ENCODE peak calls at places on chromosomes 11 and 22, in ten cellular contexts. J is left lung, U is H1, P is HCT116, I is psoas muscle, N is neural progenitor cell, K is neuronal stem cell, V is esophagus squamous epithelium, H is GM23248, A is fibroblast of lung. C is an unnamed sample.
A peak's percentile ranks its signal among the peaks of the same experiment; 100 is the strongest.

GRCh38 chr11:128359515-128359914 is 227.8 kb downstream of the ETS1 start:
- DNase-seq in J (no peak), U (no peak), P (no peak), I (no peak), N (no peak), K (no peak), V (no peak), H (peak; percentile 48), A (peak; percentile 50), C (no peak)

GRCh38 chr11:104846216-104846615 is 52.0 kb downstream of the CASP12 start:
- DNase-seq in J (no peak), U (no peak), P (no peak), I (no peak), N (no peak), K (no peak), V (no peak), H (no peak), A (no peak), C (no peak)

GRCh38 chr11:69662806-69663205 is 12.3 kb downstream of the LTO1 start:
- DNase-seq in J (no peak), U (no peak), P (no peak), I (no peak), N (no peak), K (no peak), V (no peak), H (no peak), A (no peak), C (peak; percentile 49)

GRCh38 chr22:17243524-17243923 is 24.3 kb upstream of the ADA2 start:
- DNase-seq in J (peak; percentile 61), U (no peak), P (no peak), I (peak; percentile 17), N (no peak), K (no peak), V (no peak), H (peak; percentile 54), A (no peak), C (no peak)

GRCh38 chr11:2739531-2740274 is 39.9 kb upstream of the KCNQ1OT1 start:
- DNase-seq in J (no peak), U (no peak), P (no peak), I (peak; percentile 9), N (no peak), K (no peak), V (no peak), H (no peak), A (no peak), C (peak; percentile 15)

GRCh38 chr22:36277482-36278291 is 24.8 kb downstream of the APOL1 start:
- DNase-seq in J (no peak), U (peak; percentile 56), P (peak; percentile 40), I (peak; percentile 58), N (peak; percentile 78), K (peak; percentile 47), V (no peak), H (peak; percentile 74), A (peak; percentile 53), C (no peak)

GRCh38 chr22:30115705-30116104 is 35.4 kb downstream of the HORMAD2 start:
- DNase-seq in J (no peak), U (no peak), P (peak; percentile 8), I (no peak), N (no peak), K (no peak), V (no peak), H (peak; percentile 36), A (no peak), C (no peak)

GRCh38 chr11:6067502-6067901 is 36.9 kb upstream of the OR56A1 start:
- DNase-seq in J (no peak), U (no peak), P (no peak), I (no peak), N (no peak), K (no peak), V (no peak), H (no peak), A (no peak), C (no peak)

GRCh38 chr11:62123669-62124185 is at the start of gene INCENP:
- DNase-seq in J (peak; percentile 98), U (peak; percentile 87), P (peak; percentile 97), I (peak; percentile 96), N (peak; percentile 98), K (peak; percentile 97), V (peak; percentile 85), H (peak; percentile 99), A (peak; percentile 98), C (peak; percentile 97)

GRCh38 chr11:62120001-62120400 is 3.8 kb upstream of the INCENP start:
- DNase-seq in J (peak; percentile 68), U (no peak), P (no peak), I (no peak), N (no peak), K (no peak), V (no peak), H (no peak), A (no peak), C (no peak)

GRCh38 chr11:62124186-62125113 is 639 bp downstream of the INCENP start:
- DNase-seq in J (peak; percentile 52), U (no peak), P (no peak), I (peak; percentile 40), N (peak; percentile 52), K (no peak), V (no peak), H (peak; percentile 77), A (peak; percentile 56), C (peak; percentile 45)

GRCh38 chr11:62120466-62120865 is 3.3 kb upstream of the INCENP start:
- DNase-seq in J (no peak), U (no peak), P (no peak), I (no peak), N (no peak), K (no peak), V (no peak), H (no peak), A (no peak), C (no peak)

GRCh38 chr11:62122076-62122475 is 1.7 kb upstream of the INCENP start:
- DNase-seq in J (no peak), U (no peak), P (peak; percentile 21), I (no peak), N (peak; percentile 59), K (no peak), V (no peak), H (peak; percentile 12), A (no peak), C (no peak)
- H3K4me1 ChIP-seq in J (peaks cover 14% of the 10 kb centered on the region), U (no peaks in the 10 kb centered on the region), P (peaks cover 18% of the 10 kb centered on the region), I (peaks cover 12% of the 10 kb centered on the region), N (peaks cover 19% of the 10 kb centered on the region), K (peaks cover 10% of the 10 kb centered on the region), V (peaks cover 19% of the 10 kb centered on the region), H (peaks cover 13% of the 10 kb centered on the region), A (peaks cover 3% of the 10 kb centered on the region), C (no peaks in the 10 kb centered on the region)

DNA sequence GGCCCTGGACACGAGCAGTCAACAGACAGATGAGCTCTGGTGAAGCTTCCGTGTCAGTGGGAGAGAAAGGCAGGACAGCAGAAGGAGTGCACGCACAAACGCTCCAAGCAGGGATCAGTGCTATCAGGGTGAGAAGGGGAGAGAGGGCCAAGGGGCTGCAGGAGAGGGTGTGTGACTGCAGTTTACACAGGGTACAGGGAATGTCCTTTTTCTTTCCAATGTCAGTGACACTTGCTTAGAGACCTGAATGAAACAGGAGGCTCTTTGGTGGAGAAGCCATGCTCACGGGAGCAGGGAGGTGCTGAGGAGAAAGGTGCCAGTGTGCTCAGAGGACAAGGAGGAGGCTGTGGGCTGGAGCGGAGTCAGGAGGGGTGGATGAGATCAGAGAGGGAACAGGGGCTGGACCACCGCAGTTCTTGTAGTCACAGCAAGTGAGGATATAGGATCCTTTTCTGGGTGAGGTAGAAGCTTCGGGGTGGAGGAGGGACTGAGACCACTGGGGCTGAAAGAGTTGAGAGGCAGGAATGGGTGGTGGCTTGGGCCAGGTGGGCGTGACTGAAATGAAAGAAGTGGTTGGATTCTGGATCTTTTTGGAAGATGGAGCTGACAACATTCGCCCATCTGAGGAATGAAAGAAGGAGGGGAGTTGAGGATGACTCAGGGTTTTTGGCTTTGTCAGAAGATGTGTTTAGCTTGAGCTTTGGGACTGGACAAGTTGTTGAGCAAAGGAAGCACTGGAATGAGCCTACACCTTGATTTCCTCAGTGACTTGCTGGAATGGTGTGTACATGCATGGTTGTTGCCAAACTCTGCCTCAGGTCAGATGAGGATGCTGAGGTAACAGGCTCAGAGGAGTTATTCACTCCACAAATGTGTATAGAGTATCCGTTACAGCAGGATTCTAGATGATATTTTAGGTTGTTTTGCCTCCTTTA is 87.9 kb downstream of the ADAMTS15 start:
- DNase-seq in J (no peak), U (no peak), P (no peak), I (no peak), N (no peak), K (no peak), V (no peak), H (peak; percentile 38), A (peak; percentile 61), C (no peak)
- H3K27ac ChIP-seq in J (no peak overlapping the region), U (no peak overlapping the region), P (no peak overlapping the region), I (no peak overlapping the region), N (no peak overlapping the region), K (no peak overlapping the region), V (no peak overlapping the region), H (no peak overlapping the region), A (no peak overlapping the region), C (no peak overlapping the region)

DNA sequence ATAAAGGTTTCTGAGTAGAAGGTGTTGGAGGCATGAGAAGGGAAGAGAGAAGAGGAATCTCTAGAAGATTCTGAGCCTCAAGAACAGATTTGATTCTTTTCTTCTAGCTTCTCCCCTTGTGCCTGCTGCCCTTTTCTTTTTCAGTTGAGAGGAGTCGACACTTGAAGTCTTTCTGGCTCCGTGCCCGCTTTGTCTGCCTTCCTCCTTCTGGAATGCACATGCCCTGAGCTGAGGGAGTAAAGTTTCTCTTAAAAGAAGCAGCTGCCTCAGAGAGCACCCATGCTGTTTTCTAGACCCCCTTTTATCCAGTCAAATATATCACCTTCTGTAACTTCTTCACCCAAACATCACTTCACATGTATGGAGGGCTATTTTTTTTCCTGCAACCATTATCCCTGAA is 13.7 kb downstream of the C11orf97 start:
- DNase-seq in J (peak; percentile 79), U (no peak), P (no peak), I (peak; percentile 40), N (peak; percentile 57), K (peak; percentile 5), V (no peak), H (peak; percentile 81), A (peak; percentile 79), C (peak; percentile 55)
- H3K4me1 ChIP-seq in J (no peaks in the 10 kb centered on the region), U (no peaks in the 10 kb centered on the region), P (no peaks in the 10 kb centered on the region), I (no peaks in the 10 kb centered on the region), N (peaks cover 6% of the 10 kb centered on the region), K (no peaks in the 10 kb centered on the region), V (no peaks in the 10 kb centered on the region), H (peaks cover 18% of the 10 kb centered on the region), A (no peaks in the 10 kb centered on the region), C (peaks cover 5% of the 10 kb centered on the region)

DNA sequence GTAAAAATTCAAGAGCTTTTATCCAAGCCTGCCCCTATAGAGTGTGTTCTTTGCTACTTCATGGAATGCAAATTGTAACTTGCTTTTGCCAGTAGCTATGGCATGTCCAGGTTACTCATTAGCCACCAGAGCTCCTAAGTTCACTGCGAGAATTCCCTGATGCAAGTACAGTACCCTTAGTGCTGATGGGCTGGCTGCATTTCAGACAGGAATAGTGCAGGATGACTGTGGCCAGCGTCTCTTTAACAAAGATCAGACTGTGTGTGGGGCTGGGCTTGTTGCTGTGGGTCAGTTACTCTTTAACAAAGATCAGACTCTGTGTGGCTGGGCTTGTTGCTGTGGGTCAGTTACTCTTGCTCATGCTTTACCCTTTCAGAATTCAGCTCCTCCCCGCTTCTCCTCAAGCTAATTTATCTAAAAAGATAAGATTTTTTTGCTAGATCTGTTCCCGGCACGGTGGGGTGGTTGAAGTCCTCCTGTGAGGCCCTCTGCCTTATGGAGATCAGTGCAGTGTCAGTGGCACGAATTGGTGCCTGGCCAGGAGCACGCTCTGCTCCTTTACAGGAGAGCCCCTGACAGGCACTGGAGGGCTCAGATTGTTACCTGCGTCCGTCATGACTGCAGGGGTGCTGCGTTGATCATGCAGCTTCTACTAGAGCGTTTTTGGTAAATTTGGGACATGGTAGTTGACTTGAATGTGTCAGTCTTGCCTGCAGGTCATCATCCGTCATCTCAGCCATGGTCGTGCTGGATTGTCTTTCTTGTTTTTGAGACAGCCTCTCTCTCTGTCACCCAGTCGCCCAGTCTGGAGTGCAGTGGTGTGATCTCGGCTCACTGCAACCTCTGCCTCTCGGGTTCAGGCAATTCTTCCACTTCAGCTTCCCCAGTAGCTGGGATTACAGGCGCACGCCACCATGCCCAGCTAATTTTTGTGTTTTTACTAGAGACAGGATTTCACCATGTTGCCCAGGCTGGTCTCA is 27.0 kb downstream of the AP2A2 start:
- DNase-seq in J (peak; percentile 66), U (no peak), P (no peak), I (no peak), N (peak; percentile 45), K (no peak), V (no peak), H (peak; percentile 51), A (peak; percentile 81), C (peak; percentile 68)
- H3K27ac ChIP-seq in J (peak overlapping the region; percentile 65), U (no peak overlapping the region), P (no peak overlapping the region), I (no peak overlapping the region), N (peak overlapping the region; percentile 65), K (no peak overlapping the region), V (no peak overlapping the region), H (peak overlapping the region; percentile 24), A (no peak overlapping the region), C (peak overlapping the region; percentile 68)